ENCODE peak calls at places on chromosomes 4 and X, in seven cellular contexts. Y is non-pigmented ciliary epithelial cell, H is mesothelial cell of epicardium, V is tibial artery, L is glutamatergic neuron, C is AG04450, B is AG08396. X is an unnamed sample.

GRCh38 chr4:160523236-160523635 is 1420.4 kb downstream of the RAPGEF2 start:
- DNase-seq in H (no peak), V (no peak), C (no peak), L (no peak), Y (no peak), B (no peak), X (no peak)

GRCh38 chr4:185880571-185880970 is 68.6 kb upstream of the SORBS2 start:
- DNase-seq in C (no peak), H (no peak), V (no peak), L (no peak), B (no peak), Y (no peak), X (no peak)

GRCh38 chr4:182533948-182534347 is 290.7 kb downstream of the TENM3 start:
- DNase-seq in B (no peak), C (no peak), Y (peak), L (no peak), H (no peak), V (no peak), X (peak)

GRCh38 chr4:76696109-76696508 is 201.8 kb downstream of the SOWAHB start:
- DNase-seq in Y (no peak), L (no peak), B (peak), C (no peak), H (no peak), V (no peak), X (no peak)

GRCh38 chr4:112082954-112083586 is 62.2 kb upstream of the FAM241A start:
- DNase-seq in H (no peak), B (peak), C (peak), Y (peak), L (no peak), V (no peak), X (peak)

GRCh38 chrX:154486396-154487207 is at the start of gene UBL4A:
- DNase-seq in L (peak), B (peak), H (peak), Y (no peak), V (peak), C (no peak), X (peak)

GRCh38 chrX:40100141-40100536 is 2.4 kb upstream of the BCOR start:
- DNase-seq in C (no peak), L (no peak), V (no peak), B (peak), H (no peak), Y (no peak), X (no peak)

GRCh38 chr4:99104153-99104552 is 15.6 kb upstream of the ADH5 start:
- DNase-seq in Y (no peak), V (no peak), H (no peak), C (no peak), B (no peak), L (no peak), X (no peak)

GRCh38 chr4:164221631-164222030 is 532.3 kb upstream of the SMIM31 start:
- DNase-seq in C (no peak), V (no peak), L (no peak), Y (no peak), H (no peak), B (no peak), X (no peak)

GRCh38 chr4:112889619-112890294 is 159.7 kb upstream of the ANK2 start:
- DNase-seq in V (no peak), Y (no peak), C (no peak), B (no peak), H (no peak), L (no peak), X (peak)

GRCh38 chr4:109171098-109171497 is 131.4 kb downstream of the COL25A1 start:
- DNase-seq in B (no peak), V (no peak), C (no peak), L (no peak), H (no peak), Y (no peak), X (no peak)

GRCh38 chrX:57453901-57454300 is 137.9 kb upstream of the ZXDB start:
- DNase-seq in Y (no peak), H (no peak), L (no peak), C (no peak), V (no peak), B (peak), X (no peak)

GRCh38 chr4:13601060-13601459 is 26.5 kb downstream of the BOD1L1 start:
- DNase-seq in C (no peak), Y (no peak), L (no peak), V (no peak), B (no peak), H (no peak), X (no peak)

GRCh38 chr4:7419961-7420660 is 14.6 kb downstream of the PSAPL1 start:
- DNase-seq in C (no peak), V (peak), Y (no peak), L (no peak), B (no peak), H (peak), X (no peak)

GRCh38 chr4:20319785-20320184 is 68.1 kb downstream of the SLIT2 start:
- DNase-seq in L (no peak), Y (no peak), B (no peak), V (no peak), C (no peak), H (no peak), X (no peak)

GRCh38 chr4:165464338-165464737 is 85.5 kb downstream of the CPE start:
- DNase-seq in L (no peak), B (no peak), H (no peak), Y (no peak), C (no peak), V (no peak), X (no peak)

GRCh38 chr4:163816494-163816893 is 322.0 kb downstream of the TMA16 start:
- DNase-seq in L (no peak), H (no peak), C (no peak), V (no peak), B (no peak), Y (no peak), X (no peak)

GRCh38 chr4:7051905-7052304 is 8.7 kb downstream of the TADA2B start:
- DNase-seq in H (no peak), V (no peak), C (no peak), B (no peak), L (no peak), Y (no peak), X (no peak)

GRCh38 chr4:186203391-186203802 is 12.0 kb downstream of the CYP4V2 start:
- DNase-seq in C (no peak), B (no peak), L (no peak), Y (no peak), H (no peak), V (no peak), X (no peak)

GRCh38 chrX:44422631-44423030 is 79.2 kb upstream of the EFHC2 start:
- DNase-seq in C (no peak), H (no peak), B (no peak), V (no peak), Y (peak), L (no peak), X (no peak)

GRCh38 chr4:11313157-11313943 is 115.3 kb downstream of the HS3ST1 start:
- DNase-seq in V (no peak), Y (no peak), C (no peak), L (no peak), B (no peak), H (no peak), X (no peak)

GRCh38 chr4:61308033-61308432 is 107.9 kb downstream of the ADGRL3 start:
- DNase-seq in L (no peak), V (no peak), C (no peak), H (no peak), B (no peak), Y (no peak), X (no peak)

GRCh38 chr4:145557720-145558119 is 61.5 kb upstream of the MMAA start:
- DNase-seq in B (peak), H (peak), C (peak), L (peak), V (peak), Y (no peak), X (no peak)

GRCh38 chr4:167020410-167020809 is 213.9 kb downstream of the SPOCK3 start:
- DNase-seq in H (no peak), B (no peak), C (no peak), V (no peak), Y (no peak), L (peak), X (no peak)

GRCh38 chr4:99885063-99885664 is 9.1 kb downstream of the LAMTOR3 start:
- DNase-seq in C (no peak), V (no peak), Y (no peak), H (no peak), B (no peak), L (no peak), X (no peak)

GRCh38 chr4:170476351-170476750 is 386.6 kb upstream of the AADAT start:
- DNase-seq in V (no peak), Y (no peak), L (no peak), B (no peak), C (no peak), H (no peak), X (no peak)

GRCh38 chrX:130916636-130917422 is 13.8 kb upstream of the ENOX2 start:
- DNase-seq in H (peak), V (no peak), L (peak), C (peak), B (peak), Y (no peak), X (no peak)

X was measured in skeletal muscle cell.